ENCODE peak calls at places on chromosomes 3 and 15, in six cellular contexts. F is fibroblast of the aortic adventitia; H is progenitor cell of endocrine pancreas; D is CD4-positive, alpha-beta T cell; M is AG09319; S is Peyer's patch. R is an unnamed sample.

GRCh38 chr3:121757812-121758545 is 8.4 kb upstream of the GOLGB1 start:
- DNase-seq in F (no peak), H (no peak), D (no peak), M (no peak), S (no peak), R (no peak)

GRCh38 chr15:71151061-71151460 is 35.8 kb downstream of the THSD4 start:
- DNase-seq in F (peak; percentile 78), H (no peak), D (no peak), M (peak; percentile 45), S (no peak), R (no peak)

GRCh38 chr15:31304736-31305365 is 21.8 kb upstream of the KLF13 start:
- DNase-seq in F (no peak), H (no peak), D (no peak), M (no peak), S (no peak), R (no peak)

GRCh38 chr3:175193815-175194518 is 334.8 kb downstream of the NAALADL2 start:
- DNase-seq in F (peak; percentile 53), H (no peak), D (no peak), M (no peak), S (no peak), R (no peak)

GRCh38 chr3:80696280-80696679 is 928.5 kb upstream of the ROBO1 start:
- DNase-seq in F (no peak), H (no peak), D (no peak), M (no peak), S (no peak), R (peak; percentile 85)

GRCh38 chr3:139832998-139833397 is 102.0 kb upstream of the CLSTN2 start:
- DNase-seq in F (no peak), H (no peak), D (no peak), M (no peak), S (no peak), R (peak; percentile 15)

GRCh38 chr15:94107652-94108051 is 123.7 kb upstream of the MCTP2 start:
- DNase-seq in F (no peak), H (no peak), D (no peak), M (no peak), S (no peak), R (no peak)

GRCh38 chr3:40179016-40179415 is 130.5 kb upstream of the EIF1B start:
- DNase-seq in F (peak; percentile 85), H (peak; percentile 67), D (peak; percentile 36), M (peak; percentile 53), S (peak; percentile 79), R (peak; percentile 87)

GRCh38 chr15:70856884-70857546 is 3.1 kb upstream of the LARP6 start:
- DNase-seq in F (peak; percentile 100), H (no peak), D (no peak), M (peak; percentile 99), S (no peak), R (peak; percentile 74)

GRCh38 chr3:31670722-31671121 is 138.0 kb downstream of the STT3B start:
- DNase-seq in F (no peak), H (no peak), D (no peak), M (no peak), S (no peak), R (no peak)

GRCh38 chr15:98649621-98649995 is 1.3 kb downstream of the IGF1R start:
- DNase-seq in F (peak; percentile 33), H (peak; percentile 41), D (peak; percentile 38), M (no peak), S (no peak), R (peak; percentile 66)

GRCh38 chr3:120344349-120344748 is 4.8 kb downstream of the LRRC58 start:
- DNase-seq in F (peak; percentile 17), H (no peak), D (no peak), M (no peak), S (no peak), R (no peak)

GRCh38 chr3:127844326-127844942 is 22.1 kb upstream of the MGLL start:
- DNase-seq in F (no peak), H (no peak), D (no peak), M (no peak), S (no peak), R (no peak)

GRCh38 chr3:146589899-146590508 is 15.1 kb downstream of the PLSCR5 start:
- DNase-seq in F (peak; percentile 76), H (no peak), D (no peak), M (peak; percentile 11), S (no peak), R (peak; percentile 63)

GRCh38 chr15:67384761-67385160 is 130.2 kb downstream of the IQCH start:
- DNase-seq in F (no peak), H (no peak), D (no peak), M (no peak), S (no peak), R (no peak)

GRCh38 chr15:96325579-96326331 is 4.7 kb upstream of the NR2F2 start:
- DNase-seq in F (peak; percentile 71), H (no peak), D (no peak), M (no peak), S (no peak), R (peak; percentile 42)

GRCh38 chr3:149819432-149819831 is 6.4 kb downstream of the RNF13 start:
- DNase-seq in F (no peak), H (no peak), D (no peak), M (no peak), S (no peak), R (no peak)

GRCh38 chr15:77869021-77869895 is 208.3 kb downstream of the TBC1D2B start:
- DNase-seq in F (no peak), H (no peak), D (no peak), M (no peak), S (peak; percentile 26), R (no peak)

GRCh38 chr3:183491923-183492848 is 63.3 kb downstream of the KLHL6 start:
- DNase-seq in F (no peak), H (no peak), D (no peak), M (no peak), S (no peak), R (no peak)

GRCh38 chr3:97125902-97126499 is 311.6 kb downstream of the EPHA6 start:
- DNase-seq in F (no peak), H (no peak), D (no peak), M (no peak), S (no peak), R (no peak)

GRCh38 chr3:141789281-141789680 is 26.1 kb downstream of the GRK7 start:
- DNase-seq in F (no peak), H (no peak), D (no peak), M (no peak), S (no peak), R (no peak)

GRCh38 chr15:40353697-40354096 is 2.9 kb downstream of the PHGR1 start:
- DNase-seq in F (no peak), H (no peak), D (no peak), M (no peak), S (peak; percentile 88), R (no peak)

GRCh38 chr3:48305396-48305795 is 28.1 kb downstream of the SPINK8 start:
- DNase-seq in F (no peak), H (no peak), D (no peak), M (no peak), S (no peak), R (no peak)

GRCh38 chr3:32884532-32885031 is 66.8 kb downstream of the TRIM71 start:
- DNase-seq in F (no peak), H (no peak), D (no peak), M (no peak), S (no peak), R (peak; percentile 31)

GRCh38 chr3:32882603-32883025 is 64.8 kb downstream of the TRIM71 start:
- DNase-seq in F (no peak), H (no peak), D (no peak), M (no peak), S (no peak), R (no peak)

GRCh38 chr3:32885283-32885935 is 66.0 kb upstream of the CCR4 start:
- DNase-seq in F (no peak), H (no peak), D (no peak), M (no peak), S (no peak), R (no peak)

GRCh38 chr3:32882180-32882579 is 64.4 kb downstream of the TRIM71 start:
- DNase-seq in F (no peak), H (no peak), D (no peak), M (no peak), S (no peak), R (no peak)

GRCh38 chr3:32883817-32884216 is 66.0 kb downstream of the TRIM71 start:
- DNase-seq in F (no peak), H (no peak), D (no peak), M (no peak), S (no peak), R (no peak)
- TF ChIP-seq CTCF in F (no peak), H (no peak), D (no peak), M (no peak), S (no peak), R (no peak)

DNA sequence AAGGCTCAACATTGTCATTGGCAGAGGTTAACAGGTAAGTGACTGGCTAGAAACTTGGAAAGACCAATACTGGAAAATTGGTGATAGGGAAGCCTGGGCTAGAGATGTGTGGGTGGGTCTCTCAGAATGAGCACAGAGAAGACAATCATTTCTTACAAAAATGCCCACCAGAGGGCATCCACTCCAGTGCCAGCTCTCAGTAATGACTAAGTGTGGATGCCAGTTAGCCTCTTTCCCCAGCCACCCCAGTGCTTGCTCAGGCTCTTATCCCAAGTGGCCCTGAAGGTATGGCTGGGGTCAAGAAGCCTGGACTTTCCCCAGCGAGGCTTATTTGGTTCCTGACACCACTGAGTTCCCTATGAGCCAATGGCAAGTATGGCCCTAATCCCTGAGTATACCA is 115.9 kb upstream of the ST8SIA2 start:
- DNase-seq in F (no peak), H (no peak), D (no peak), M (no peak), S (no peak), R (peak; percentile 15)
- TF ChIP-seq CTCF in F (no peak), H (peak; percentile 28), D (no peak), M (peak; percentile 15), S (peak; percentile 10), R (peak; percentile 26)

DNA sequence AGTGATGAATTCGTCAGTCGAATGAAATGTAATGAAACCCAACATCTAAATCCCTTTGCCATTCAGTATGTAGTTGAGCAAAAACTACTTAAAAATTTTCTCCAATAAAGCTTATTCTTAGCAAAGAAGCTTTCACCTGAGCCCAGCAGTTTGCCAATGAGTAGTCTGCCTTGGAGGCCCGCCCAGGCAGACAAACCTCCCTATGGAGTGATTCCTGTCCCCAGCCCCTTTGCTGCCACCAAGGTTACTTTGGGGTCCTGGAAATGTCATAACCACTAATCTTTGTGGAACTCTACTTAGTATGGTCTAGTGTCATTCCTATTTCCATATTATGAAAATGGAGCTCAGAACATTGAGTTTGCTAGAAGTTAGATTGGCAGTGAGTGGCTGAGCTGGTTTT is 12.1 kb downstream of the UBAP1L start:
- DNase-seq in F (no peak), H (no peak), D (no peak), M (no peak), S (no peak), R (no peak)
- TF ChIP-seq CTCF in F (no peak), H (no peak), D (no peak), M (no peak), S (no peak), R (no peak)

GRCh38 chr15:57148236-57148635 is 228.1 kb upstream of the CGNL1 start:
- DNase-seq in F (no peak), H (no peak), D (no peak), M (no peak), S (no peak), R (no peak)

GRCh38 chr15:57143511-57144078 is 225.2 kb downstream of the TCF12 start:
- DNase-seq in F (no peak), H (no peak), D (no peak), M (no peak), S (no peak), R (no peak)

GRCh38 chr15:57149196-57149595 is 227.1 kb upstream of the CGNL1 start:
- DNase-seq in F (peak; percentile 79), H (no peak), D (no peak), M (no peak), S (no peak), R (peak; percentile 16)

GRCh38 chr15:57144448-57144847 is 226.0 kb downstream of the TCF12 start:
- DNase-seq in F (peak; percentile 23), H (no peak), D (no peak), M (no peak), S (no peak), R (no peak)

GRCh38 chr15:57146394-57147140 is 228.1 kb downstream of the TCF12 start:
- DNase-seq in F (peak; percentile 88), H (no peak), D (no peak), M (peak; percentile 40), S (no peak), R (peak; percentile 38)
- TF ChIP-seq CTCF in F (peak; percentile 71), H (peak; percentile 74), D (peak; percentile 62), M (peak; percentile 63), S (peak; percentile 67), R (peak; percentile 78)